ENCODE peak calls at places on chromosome 11, in ten cellular contexts. A is ELF-1; X is iris pigment epithelial cell; O is stimulated activated CD4-positive, alpha-beta T cell treated with anti-CD3 and anti-CD28 coated beads, TNF-alpha, amount 100 ng/mL, for 4 hours; T is activated CD4-positive, alpha-beta T cell treated with anti-CD3 and anti-CD28 coated beads for 4 hours; N is NCI-H1417; D is T-helper 2 cell; W is HuH-7.5; L is KG1; K is effector memory CD8-positive, alpha-beta T cell. M is an unnamed sample.

GRCh38 chr11:35180311-35181233 is 41.6 kb downstream of the CD44 start:
- DNase-seq in A (peak), X (no peak), O (no peak), T (no peak), N (peak), D (no peak), W (no peak), L (no peak), K (no peak), M (no peak)

GRCh38 chr11:88171982-88172381 is 3.3 kb downstream of the RAB38 start:
- DNase-seq in A (peak), X (no peak), O (no peak), T (no peak), N (no peak), D (no peak), W (no peak), L (no peak), K (no peak), M (no peak)

GRCh38 chr11:13343931-13344717 is 66.5 kb downstream of the BMAL1 start:
- DNase-seq in A (peak), X (peak), O (peak), T (peak), N (peak), D (no peak), W (peak), L (peak), K (peak), M (peak)

GRCh38 chr11:120457996-120458395 is 53.6 kb upstream of the GRIK4 start:
- DNase-seq in A (no peak), X (no peak), O (no peak), T (no peak), N (no peak), D (no peak), W (no peak), L (no peak), K (no peak), M (no peak)

GRCh38 chr11:27097538-27097937 is 56.9 kb downstream of the BBOX1 start:
- DNase-seq in A (no peak), X (no peak), O (no peak), T (no peak), N (no peak), D (no peak), W (no peak), L (no peak), K (no peak), M (no peak)

GRCh38 chr11:70158757-70159389 is 44.2 kb upstream of the FADD start:
- DNase-seq in A (no peak), X (no peak), O (no peak), T (no peak), N (no peak), D (no peak), W (no peak), L (no peak), K (no peak), M (no peak)

GRCh38 chr11:38562562-38562961 is 1964.5 kb upstream of the RAG2 start:
- DNase-seq in A (no peak), X (no peak), O (no peak), T (no peak), N (no peak), D (no peak), W (no peak), L (no peak), K (no peak), M (no peak)

GRCh38 chr11:87451400-87451799 is 413.7 kb downstream of the TMEM135 start:
- DNase-seq in A (peak), X (no peak), O (no peak), T (no peak), N (no peak), D (no peak), W (no peak), L (no peak), K (no peak), M (no peak)

GRCh38 chr11:44698228-44698923 is 28.4 kb upstream of the TSPAN18 start:
- DNase-seq in A (no peak), X (no peak), O (no peak), T (no peak), N (no peak), D (no peak), W (no peak), L (no peak), K (no peak), M (no peak)

GRCh38 chr11:94305146-94305545 is 766 bp downstream of the IZUMO1R start:
- DNase-seq in A (no peak), X (peak), O (no peak), T (no peak), N (no peak), D (no peak), W (no peak), L (no peak), K (no peak), M (no peak)

GRCh38 chr11:44788536-44789227 is 61.9 kb downstream of the TSPAN18 start:
- DNase-seq in A (no peak), X (no peak), O (no peak), T (no peak), N (no peak), D (no peak), W (no peak), L (no peak), K (no peak), M (no peak)

GRCh38 chr11:97461934-97462333 is 1072.1 kb downstream of the JRKL start:
- DNase-seq in A (no peak), X (no peak), O (no peak), T (no peak), N (no peak), D (no peak), W (no peak), L (no peak), K (no peak), M (no peak)

M was measured in T-helper 22 cell.